ENCODE peak calls at places on chromosomes 2 and 18, in nine cellular contexts. U is AG04450, R is mesenchymal stem cell, Y is ovary, Q is SK-N-SH, A is H7, X is lower lobe of right lung, I is brain microvascular endothelial cell, B is aorta. W is an unnamed sample.

GRCh38 chr2:137826373-137827372 is 137.6 kb upstream of the HNMT start:
- DNase-seq in U (no peak), R (no peak), Y (no peak), Q (no peak), A (no peak), X (no peak), I (no peak), B (no peak), W (no peak)

GRCh38 chr2:86512034-86512433 is 51.2 kb downstream of the CHMP3 start:
- DNase-seq in U (no peak), R (no peak), Y (no peak), Q (no peak), A (no peak), X (no peak), I (no peak), B (no peak), W (no peak)

GRCh38 chr2:72153924-72154323 is 6.3 kb upstream of the CYP26B1 start:
- DNase-seq in U (no peak), R (no peak), Y (no peak), Q (no peak), A (no peak), X (no peak), I (no peak), B (no peak), W (no peak)

GRCh38 chr2:39144411-39144810 is 23.6 kb upstream of the SOS1 start:
- DNase-seq in U (no peak), R (no peak), Y (no peak), Q (no peak), A (no peak), X (no peak), I (no peak), B (no peak), W (no peak)

GRCh38 chr2:69561041-69561550 is 82.4 kb downstream of the AAK1 start:
- DNase-seq in U (no peak), R (no peak), Y (no peak), Q (no peak), A (no peak), X (no peak), I (no peak), B (no peak), W (no peak)

GRCh38 chr2:39913648-39914456 is 134.8 kb upstream of the THUMPD2 start:
- DNase-seq in U (peak), R (peak), Y (no peak), Q (peak), A (peak), X (no peak), I (peak), B (no peak), W (no peak)

GRCh38 chr2:178403671-178404379 is 47.1 kb downstream of the PRKRA start:
- DNase-seq in U (no peak), R (no peak), Y (no peak), Q (no peak), A (no peak), X (no peak), I (no peak), B (no peak), W (no peak)

GRCh38 chr2:231890896-231891513 is 35.2 kb downstream of the NPPC start:
- DNase-seq in U (no peak), R (no peak), Y (no peak), Q (no peak), A (no peak), X (no peak), I (no peak), B (no peak), W (no peak)

GRCh38 chr2:112317303-112318158 is 42.1 kb downstream of the ZC3H6 start:
- DNase-seq in U (no peak), R (no peak), Y (no peak), Q (no peak), A (no peak), X (no peak), I (no peak), B (no peak), W (no peak)

GRCh38 chr2:11610624-11611242 is 59.3 kb downstream of the NTSR2 start:
- DNase-seq in U (no peak), R (no peak), Y (no peak), Q (no peak), A (no peak), X (no peak), I (no peak), B (peak), W (no peak)

DNA sequence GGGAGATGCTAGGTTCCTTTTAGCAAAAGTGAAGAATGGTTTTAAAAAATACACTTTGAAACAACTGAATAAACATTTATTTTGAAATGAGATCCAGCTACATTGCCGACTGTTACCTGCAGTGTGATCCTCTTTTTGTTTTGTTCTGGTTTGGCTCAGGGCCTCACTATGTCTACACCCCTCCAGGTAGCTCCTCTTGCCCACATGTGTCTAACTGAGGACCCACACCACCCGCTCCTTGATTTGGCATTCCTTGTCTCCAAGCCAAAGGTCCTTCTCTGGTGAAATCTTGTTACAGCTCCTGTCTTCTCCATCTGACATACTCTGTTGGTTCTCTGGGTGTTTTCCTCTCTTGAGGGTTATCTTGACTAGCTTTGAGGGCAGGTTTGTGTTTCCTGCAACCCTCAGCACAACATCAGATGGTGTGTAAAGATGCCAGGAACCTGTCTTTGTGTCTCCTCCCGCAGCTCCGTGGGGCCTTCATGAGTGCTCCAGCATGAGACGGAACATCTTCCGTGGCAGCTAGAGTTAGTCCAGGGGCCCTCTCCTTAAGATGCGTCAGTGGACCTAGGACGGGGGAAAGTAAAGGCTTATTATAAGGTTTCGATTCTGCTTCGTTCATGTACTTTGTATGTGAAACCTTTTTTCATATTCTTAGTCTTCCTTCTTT is 32.1 kb downstream of the MAP4K4 start:
- DNase-seq in U (no peak), R (no peak), Y (no peak), Q (no peak), A (no peak), X (no peak), I (no peak), B (no peak), W (no peak)
- H3K4me3 ChIP-seq in U (no peak), R (no peak), Y (no peak), Q (no peak), A (no peak), X (no peak), I (no peak), B (no peak), W (no peak)

GRCh38 chr18:13756261-13756660 is 29.8 kb downstream of the RNMT start:
- DNase-seq in U (no peak), R (no peak), Y (no peak), Q (no peak), A (no peak), X (no peak), I (no peak), B (no peak), W (no peak)

GRCh38 chr18:13760047-13760446 is 33.6 kb downstream of the RNMT start:
- DNase-seq in U (no peak), R (no peak), Y (no peak), Q (no peak), A (no peak), X (no peak), I (no peak), B (no peak), W (no peak)

GRCh38 chr18:13756671-13757070 is 30.2 kb downstream of the RNMT start:
- DNase-seq in U (no peak), R (no peak), Y (no peak), Q (no peak), A (no peak), X (no peak), I (no peak), B (no peak), W (no peak)
- H3K4me3 ChIP-seq in U (no peak), R (no peak), Y (no peak), Q (no peak), A (no peak), X (no peak), I (no peak), B (no peak), W (no peak)

DNA sequence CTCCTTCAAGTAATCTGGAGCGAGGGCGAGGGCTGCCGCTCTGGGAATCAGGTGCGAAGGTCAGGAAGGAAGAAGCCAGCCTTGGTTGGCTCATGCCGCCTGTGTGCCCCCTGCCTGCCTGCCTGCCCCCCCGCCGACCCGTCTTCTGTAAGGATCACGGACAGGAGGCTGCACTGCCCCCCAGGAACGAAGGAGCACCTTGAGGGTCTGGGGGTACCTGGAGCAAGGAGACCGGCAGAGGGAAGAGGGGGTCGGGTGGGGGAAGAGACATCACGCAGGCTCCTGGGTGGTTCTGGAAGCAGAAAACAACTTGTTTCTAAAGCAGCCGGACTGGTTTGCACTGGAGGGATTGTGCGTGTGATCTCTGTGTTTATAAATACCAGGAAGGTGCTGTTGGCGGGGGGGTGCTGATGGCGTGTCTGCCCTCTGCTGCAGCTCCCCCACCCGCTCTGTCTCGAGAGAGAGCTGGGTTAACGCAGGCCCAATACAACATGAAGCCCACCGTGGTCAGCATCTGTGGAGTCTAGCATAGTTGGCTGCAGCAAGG is 1.7 kb downstream of the FOSL2 start:
- DNase-seq in U (no peak), R (peak), Y (peak), Q (no peak), A (no peak), X (peak), I (peak), B (peak), W (peak)
- H3K4me3 ChIP-seq in U (peak), R (peak), Y (peak), Q (peak), A (peak), X (peak), I (peak), B (peak), W (peak)

GRCh38 chr2:45653125-45653524 is 1.6 kb downstream of the PRKCE start:
- DNase-seq in U (no peak), R (no peak), Y (no peak), Q (no peak), A (no peak), X (no peak), I (no peak), B (no peak), W (no peak)
- H3K4me3 ChIP-seq in U (peak), R (peak), Y (peak), Q (peak), A (no peak), X (peak), I (no peak), B (no peak), W (peak)

GRCh38 chr2:152594792-152595191 is 122.5 kb downstream of the PRPF40A start:
- DNase-seq in U (no peak), R (no peak), Y (peak), Q (no peak), A (no peak), X (no peak), I (no peak), B (peak), W (peak)
- H3K4me3 ChIP-seq in U (no peak), R (peak), Y (no peak), Q (no peak), A (no peak), X (no peak), I (no peak), B (no peak), W (no peak)